ENCODE peak calls at places on chromosomes 11 and 22, in seven cellular contexts. F, W, Q, N, D, J and P are unnamed samples.

GRCh38 chr11:105189586-105189985 is 50.0 kb upstream of the CARD18 start:
- DNase-seq in J (no peak), W (no peak), Q (no peak), N (no peak), F (no peak), D (peak; percentile 51), P (peak; percentile 74)

GRCh38 chr11:61041755-61042518 is 60.4 kb upstream of the CD5 start:
- DNase-seq in N (no peak), F (peak; percentile 55), J (no peak), W (peak; percentile 84), Q (no peak), D (peak; percentile 60), P (no peak)

GRCh38 chr22:20238567-20239062 is 29.5 kb downstream of the RTN4R start:
- DNase-seq in W (peak; percentile 91), F (peak; percentile 66), N (no peak), Q (peak; percentile 70), J (no peak), D (peak; percentile 5), P (no peak)

GRCh38 chr11:14455648-14456430 is 43.8 kb downstream of the COPB1 start:
- DNase-seq in W (no peak), J (no peak), F (no peak), D (peak; percentile 23), Q (no peak), N (no peak), P (no peak)

GRCh38 chr11:80596291-80596810 is 1155.5 kb upstream of the TENM4 start:
- DNase-seq in N (no peak), W (no peak), F (no peak), D (peak; percentile 37), J (peak; percentile 27), Q (no peak), P (no peak)

GRCh38 chr22:27724181-27724580 is 77.4 kb downstream of the MN1 start:
- DNase-seq in J (no peak), W (no peak), Q (no peak), D (no peak), F (no peak), N (no peak), P (no peak)

GRCh38 chr11:77471520-77472234 is 2.2 kb downstream of the PAK1 start:
- DNase-seq in N (no peak), F (no peak), D (peak; percentile 22), J (no peak), Q (peak; percentile 39), W (no peak), P (no peak)

GRCh38 chr11:18749681-18750319 is 23.8 kb upstream of the IGSF22 start:
- DNase-seq in D (peak; percentile 66), Q (no peak), W (no peak), N (no peak), F (no peak), J (peak; percentile 43), P (no peak)

GRCh38 chr22:50218996-50219727 is 18.4 kb downstream of the SELENOO start:
- DNase-seq in J (peak; percentile 27), F (peak; percentile 84), N (no peak), Q (peak; percentile 95), W (no peak), D (peak; percentile 94), P (no peak)

GRCh38 chr11:44876194-44876723 is 74.4 kb downstream of the TP53I11 start:
- DNase-seq in N (no peak), F (no peak), W (no peak), D (no peak), Q (no peak), J (no peak), P (no peak)

GRCh38 chr22:27602390-27602789 is 199.2 kb downstream of the MN1 start:
- DNase-seq in J (no peak), W (no peak), F (no peak), N (no peak), D (no peak), Q (no peak), P (no peak)

GRCh38 chr11:10267821-10268220 is 26.2 kb downstream of the SBF2 start:
- DNase-seq in N (no peak), J (no peak), F (no peak), W (no peak), D (peak; percentile 38), Q (no peak), P (no peak)

GRCh38 chr22:45429424-45429823 is 15.9 kb downstream of the RIBC2 start:
- DNase-seq in Q (no peak), N (no peak), D (no peak), W (no peak), F (no peak), J (no peak), P (no peak)

GRCh38 chr11:114102993-114103896 is 43.7 kb downstream of the ZBTB16 start:
- DNase-seq in W (no peak), D (no peak), N (no peak), F (no peak), Q (no peak), J (no peak), P (no peak)

GRCh38 chr22:24437820-24438328 is 10.5 kb downstream of the ADORA2A start:
- DNase-seq in W (peak; percentile 72), D (no peak), J (no peak), Q (no peak), N (no peak), F (no peak), P (no peak)
- TF ChIP-seq CTCF in W (no peak), D (peak; percentile 44), J (peak; percentile 63), Q (no peak), N (no peak), F (no peak), P (peak; percentile 37)

GRCh38 chr11:74318241-74318932 is 6.9 kb upstream of the P4HA3 start:
- DNase-seq in W (no peak), N (no peak), J (no peak), Q (no peak), F (no peak), D (peak; percentile 69), P (no peak)
- TF ChIP-seq CTCF in W (no peak), N (no peak), J (peak; percentile 21), Q (no peak), F (no peak), D (peak; percentile 29), P (no peak)

GRCh38 chr11:34659096-34659733 is 38.3 kb downstream of the EHF start:
- DNase-seq in F (no peak), D (no peak), Q (no peak), J (no peak), W (no peak), N (no peak), P (no peak)
- TF ChIP-seq CTCF in F (no peak), D (no peak), Q (no peak), J (no peak), W (no peak), N (no peak), P (no peak)

DNA sequence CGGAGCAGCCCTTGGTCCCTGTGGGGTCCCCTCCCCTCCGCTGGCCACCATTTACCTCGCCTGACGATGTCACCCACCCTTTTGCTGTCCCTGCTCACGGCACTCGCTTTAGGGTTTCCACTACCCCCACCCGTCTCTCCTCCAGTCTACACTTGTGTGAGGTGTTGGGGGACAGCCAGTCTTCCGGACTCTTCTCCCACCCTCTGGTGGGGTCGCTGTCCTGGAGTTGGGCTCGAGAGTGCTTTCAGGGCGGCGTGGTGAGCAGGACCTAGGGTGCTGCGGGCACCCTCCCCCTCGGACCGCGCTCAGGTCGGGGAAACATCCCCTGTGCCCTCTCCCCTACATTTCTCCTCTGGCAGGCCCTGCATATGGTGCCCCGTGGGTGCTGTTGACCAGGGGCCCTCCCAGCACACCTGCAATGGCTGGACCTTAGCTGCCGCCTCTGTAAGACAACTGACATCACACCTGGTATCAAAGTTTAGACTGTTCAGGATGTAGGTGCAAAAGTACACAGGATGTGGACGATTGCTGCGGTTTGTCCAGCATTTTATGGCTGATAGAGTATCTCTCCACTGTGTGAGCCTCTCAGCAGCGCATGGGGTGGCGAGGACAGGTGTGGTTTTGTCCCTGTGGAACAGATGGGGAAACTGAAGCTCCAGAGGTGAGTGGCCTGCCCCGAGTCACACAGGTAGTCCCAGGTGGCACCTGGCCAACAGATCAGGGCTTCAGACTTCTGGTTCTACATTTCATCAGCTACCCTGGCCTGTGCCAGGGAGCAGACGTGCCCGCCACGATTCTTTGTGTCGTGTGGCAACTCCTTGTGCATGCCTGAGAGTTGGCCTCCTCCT is 1.1 kb downstream of the GRK2 start:
- DNase-seq in J (no peak), Q (no peak), F (peak; percentile 57), N (no peak), W (no peak), D (no peak), P (peak; percentile 43)
- TF ChIP-seq CTCF in J (no peak), Q (no peak), F (no peak), N (no peak), W (no peak), D (no peak), P (peak; percentile 3)

GRCh38 chr11:34890089-34890488 is 26.1 kb downstream of the APIP start:
- DNase-seq in Q (no peak), D (no peak), W (no peak), N (no peak), J (no peak), F (no peak), P (no peak)
- TF ChIP-seq CTCF in Q (no peak), D (peak; percentile 43), W (peak; percentile 6), N (peak; percentile 0), J (peak; percentile 67), F (no peak), P (no peak)

DNA sequence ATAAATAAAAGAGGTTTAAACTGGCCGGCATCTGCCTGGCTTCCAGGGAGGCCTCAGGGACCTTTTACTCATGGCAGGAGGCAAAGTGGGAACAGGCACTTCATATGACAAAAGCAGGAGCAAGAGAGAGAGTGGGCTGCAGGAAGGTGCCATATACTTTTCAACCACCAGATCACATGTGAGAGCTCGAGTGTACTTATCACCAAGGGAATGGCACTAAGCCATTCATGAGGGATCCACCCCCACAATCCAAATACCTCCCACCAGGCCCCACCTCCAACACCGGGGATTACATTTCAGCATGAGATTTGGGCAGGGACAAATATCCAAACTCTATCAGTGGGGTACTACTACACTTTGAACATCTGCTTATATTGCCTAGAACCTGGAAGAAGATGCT is 126.5 kb downstream of the PARVA start:
- DNase-seq in N (no peak), Q (no peak), F (no peak), J (no peak), W (no peak), D (no peak), P (no peak)
- TF ChIP-seq CTCF in N (no peak), Q (no peak), F (no peak), J (no peak), W (no peak), D (no peak), P (no peak)